ENCODE peak calls at places on chromosomes 16 and 17, in eight cellular contexts. One of them, this sample, is unnamed.

GRCh38 chr17:4583796-4584124 is 569 bp upstream of the SMTNL2 start:
- DNase-seq in GM23338: peak
- DNase-seq in Calu3: no peak
- DNase-seq in cardiac muscle cell: peak
- DNase-seq in GM03348: no peak
- DNase-seq in thyroid gland: no peak
- DNase-seq in stomach: no peak
- DNase-seq in heart left ventricle: no peak
- DNase-seq in this sample: peak

GRCh38 chr17:4967539-4968165 is at the start of gene SPAG7:
- DNase-seq in GM23338: peak
- DNase-seq in Calu3: peak
- DNase-seq in cardiac muscle cell: peak
- DNase-seq in GM03348: peak
- DNase-seq in thyroid gland: peak
- DNase-seq in stomach: peak
- DNase-seq in heart left ventricle: peak
- DNase-seq in this sample: peak

GRCh38 chr17:51430581-51430980 is 170.2 kb downstream of the UTP18 start:
- DNase-seq in GM23338: no peak
- DNase-seq in Calu3: no peak
- DNase-seq in cardiac muscle cell: no peak
- DNase-seq in GM03348: no peak
- DNase-seq in thyroid gland: no peak
- DNase-seq in stomach: no peak
- DNase-seq in heart left ventricle: no peak
- DNase-seq in this sample: no peak

GRCh38 chr16:87075319-87075860 is 241.8 kb downstream of the C16orf95 start:
- DNase-seq in GM23338: no peak
- DNase-seq in Calu3: no peak
- DNase-seq in cardiac muscle cell: no peak
- DNase-seq in GM03348: no peak
- DNase-seq in thyroid gland: no peak
- DNase-seq in stomach: no peak
- DNase-seq in heart left ventricle: no peak
- DNase-seq in this sample: no peak

GRCh38 chr17:73223626-73224616 is 31.1 kb downstream of the COG1 start:
- DNase-seq in GM23338: no peak
- DNase-seq in Calu3: no peak
- DNase-seq in cardiac muscle cell: no peak
- DNase-seq in GM03348: no peak
- DNase-seq in thyroid gland: no peak
- DNase-seq in stomach: no peak
- DNase-seq in heart left ventricle: no peak
- DNase-seq in this sample: no peak

GRCh38 chr16:12245088-12245922 is 268.8 kb downstream of the SNX29 start:
- DNase-seq in GM23338: no peak
- DNase-seq in Calu3: no peak
- DNase-seq in cardiac muscle cell: no peak
- DNase-seq in GM03348: no peak
- DNase-seq in thyroid gland: no peak
- DNase-seq in stomach: no peak
- DNase-seq in heart left ventricle: no peak
- DNase-seq in this sample: no peak

GRCh38 chr17:76772842-76773521 is 35.1 kb downstream of the MFSD11 start:
- DNase-seq in GM23338: no peak
- DNase-seq in Calu3: peak
- DNase-seq in cardiac muscle cell: peak
- DNase-seq in GM03348: peak
- DNase-seq in thyroid gland: no peak
- DNase-seq in stomach: no peak
- DNase-seq in heart left ventricle: no peak
- DNase-seq in this sample: peak

GRCh38 chr17:36133629-36134259 is 30.1 kb downstream of the CCL4 start:
- DNase-seq in GM23338: no peak
- DNase-seq in Calu3: no peak
- DNase-seq in cardiac muscle cell: no peak
- DNase-seq in GM03348: no peak
- DNase-seq in thyroid gland: peak
- DNase-seq in stomach: no peak
- DNase-seq in heart left ventricle: no peak
- DNase-seq in this sample: no peak

GRCh38 chr16:66850115-66850815 is 6.1 kb downstream of the CA7 start:
- DNase-seq in GM23338: no peak
- DNase-seq in Calu3: no peak
- DNase-seq in cardiac muscle cell: no peak
- DNase-seq in GM03348: no peak
- DNase-seq in thyroid gland: no peak
- DNase-seq in stomach: no peak
- DNase-seq in heart left ventricle: no peak
- DNase-seq in this sample: no peak

GRCh38 chr16:54176376-54176901 is 110.1 kb downstream of the IRX3 start:
- DNase-seq in GM23338: peak
- DNase-seq in Calu3: no peak
- DNase-seq in cardiac muscle cell: peak
- DNase-seq in GM03348: no peak
- DNase-seq in thyroid gland: no peak
- DNase-seq in stomach: peak
- DNase-seq in heart left ventricle: no peak
- DNase-seq in this sample: no peak

GRCh38 chr16:2968368-2968737 is 795 bp upstream of the PAQR4 start:
- DNase-seq in GM23338: peak
- DNase-seq in Calu3: no peak
- DNase-seq in cardiac muscle cell: no peak
- DNase-seq in GM03348: no peak
- DNase-seq in thyroid gland: no peak
- DNase-seq in stomach: no peak
- DNase-seq in heart left ventricle: peak
- DNase-seq in this sample: peak

GRCh38 chr16:88649924-88650748 is 717 bp downstream of the CYBA start:
- DNase-seq in GM23338: peak
- DNase-seq in Calu3: no peak
- DNase-seq in cardiac muscle cell: peak
- DNase-seq in GM03348: peak
- DNase-seq in thyroid gland: peak
- DNase-seq in stomach: peak
- DNase-seq in heart left ventricle: no peak
- DNase-seq in this sample: peak

GRCh38 chr16:4593069-4593468 is 21.6 kb downstream of the UBALD1 start:
- DNase-seq in GM23338: peak
- DNase-seq in Calu3: no peak
- DNase-seq in cardiac muscle cell: no peak
- DNase-seq in GM03348: no peak
- DNase-seq in thyroid gland: no peak
- DNase-seq in stomach: no peak
- DNase-seq in heart left ventricle: no peak
- DNase-seq in this sample: peak

GRCh38 chr17:5042152-5043022 is 7.2 kb upstream of the SLC52A1 start:
- DNase-seq in GM23338: no peak
- DNase-seq in Calu3: no peak
- DNase-seq in cardiac muscle cell: no peak
- DNase-seq in GM03348: no peak
- DNase-seq in thyroid gland: no peak
- DNase-seq in stomach: no peak
- DNase-seq in heart left ventricle: no peak
- DNase-seq in this sample: peak

GRCh38 chr16:65490296-65490695 is 368.4 kb upstream of the CDH11 start:
- DNase-seq in GM23338: no peak
- DNase-seq in Calu3: no peak
- DNase-seq in cardiac muscle cell: no peak
- DNase-seq in GM03348: no peak
- DNase-seq in thyroid gland: no peak
- DNase-seq in stomach: no peak
- DNase-seq in heart left ventricle: no peak
- DNase-seq in this sample: no peak

GRCh38 chr17:77741109-77741508 is 217.4 kb upstream of the TNRC6C start:
- DNase-seq in GM23338: peak
- DNase-seq in Calu3: no peak
- DNase-seq in cardiac muscle cell: no peak
- DNase-seq in GM03348: no peak
- DNase-seq in thyroid gland: no peak
- DNase-seq in stomach: no peak
- DNase-seq in heart left ventricle: no peak
- DNase-seq in this sample: peak

GRCh38 chr16:69241911-69242310 is 54.9 kb downstream of the SNTB2 start:
- DNase-seq in GM23338: no peak
- DNase-seq in Calu3: no peak
- DNase-seq in cardiac muscle cell: no peak
- DNase-seq in GM03348: no peak
- DNase-seq in thyroid gland: no peak
- DNase-seq in stomach: no peak
- DNase-seq in heart left ventricle: no peak
- DNase-seq in this sample: no peak

GRCh38 chr17:81870155-81870977 is 771 bp downstream of the ARHGDIA start:
- DNase-seq in GM23338: peak
- DNase-seq in Calu3: peak
- DNase-seq in cardiac muscle cell: peak
- DNase-seq in GM03348: peak
- DNase-seq in thyroid gland: peak
- DNase-seq in stomach: peak
- DNase-seq in heart left ventricle: no peak
- DNase-seq in this sample: peak

GRCh38 chr17:48439473-48439872 is 9.5 kb upstream of the SKAP1 start:
- DNase-seq in GM23338: no peak
- DNase-seq in Calu3: no peak
- DNase-seq in cardiac muscle cell: no peak
- DNase-seq in GM03348: no peak
- DNase-seq in thyroid gland: no peak
- DNase-seq in stomach: no peak
- DNase-seq in heart left ventricle: no peak
- DNase-seq in this sample: no peak

GRCh38 chr16:4846503-4846900 is 586 bp downstream of the GLYR1 start:
- DNase-seq in GM23338: peak
- DNase-seq in Calu3: peak
- DNase-seq in cardiac muscle cell: peak
- DNase-seq in GM03348: peak
- DNase-seq in thyroid gland: peak
- DNase-seq in stomach: peak
- DNase-seq in heart left ventricle: no peak
- DNase-seq in this sample: peak

GRCh38 chr17:15123593-15124590 is 141.2 kb downstream of the PMP22 start:
- DNase-seq in GM23338: no peak
- DNase-seq in Calu3: no peak
- DNase-seq in cardiac muscle cell: no peak
- DNase-seq in GM03348: peak
- DNase-seq in thyroid gland: no peak
- DNase-seq in stomach: no peak
- DNase-seq in heart left ventricle: no peak
- DNase-seq in this sample: no peak

GRCh38 chr17:8103549-8103948 is 14.8 kb downstream of the ALOXE3 start:
- DNase-seq in GM23338: no peak
- DNase-seq in Calu3: no peak
- DNase-seq in cardiac muscle cell: no peak
- DNase-seq in GM03348: no peak
- DNase-seq in thyroid gland: no peak
- DNase-seq in stomach: peak
- DNase-seq in heart left ventricle: no peak
- DNase-seq in this sample: no peak

GRCh38 chr17:31902693-31903092 is 1.2 kb upstream of the UTP6 start:
- DNase-seq in GM23338: no peak
- DNase-seq in Calu3: no peak
- DNase-seq in cardiac muscle cell: no peak
- DNase-seq in GM03348: no peak
- DNase-seq in thyroid gland: no peak
- DNase-seq in stomach: no peak
- DNase-seq in heart left ventricle: no peak
- DNase-seq in this sample: no peak

GRCh38 chr17:2189231-2189630 is 114.4 kb downstream of the SMG6 start:
- DNase-seq in GM23338: no peak
- DNase-seq in Calu3: no peak
- DNase-seq in cardiac muscle cell: no peak
- DNase-seq in GM03348: no peak
- DNase-seq in thyroid gland: no peak
- DNase-seq in stomach: no peak
- DNase-seq in heart left ventricle: no peak
- DNase-seq in this sample: no peak

GRCh38 chr17:81138083-81138482 is 27.2 kb upstream of the PVALEF start:
- DNase-seq in GM23338: no peak
- DNase-seq in Calu3: no peak
- DNase-seq in cardiac muscle cell: no peak
- DNase-seq in GM03348: no peak
- DNase-seq in thyroid gland: no peak
- DNase-seq in stomach: no peak
- DNase-seq in heart left ventricle: no peak
- DNase-seq in this sample: no peak